ENCODE peak calls at places on chromosomes 11 and 22, in seven cellular contexts. L, O, X, Q, N, B and R are unnamed samples.

GRCh38 chr11:122486793-122487495 is 168.6 kb upstream of the UBASH3B start:
- DNase-seq in L (no peak), O (no peak), X (no peak), Q (no peak), N (no peak), B (no peak), R (no peak)

GRCh38 chr11:14500181-14500651 is 605 bp upstream of the COPB1 start:
- DNase-seq in L (peak; percentile 64), O (peak; percentile 65), X (no peak), Q (peak; percentile 77), N (peak; percentile 48), B (peak; percentile 39), R (peak; percentile 28)

GRCh38 chr11:123069878-123070821 is 8.2 kb upstream of the HSPA8 start:
- DNase-seq in L (no peak), O (no peak), X (no peak), Q (no peak), N (no peak), B (no peak), R (no peak)

GRCh38 chr22:41417622-41418390 is 28.8 kb downstream of the TOB2 start:
- DNase-seq in L (peak; percentile 90), O (peak; percentile 46), X (no peak), Q (peak; percentile 98), N (no peak), B (no peak), R (no peak)

GRCh38 chr11:133082851-133083488 is 449.3 kb downstream of the OPCML start:
- DNase-seq in L (peak; percentile 80), O (peak; percentile 65), X (peak; percentile 62), Q (peak; percentile 85), N (peak; percentile 90), B (no peak), R (peak; percentile 23)

GRCh38 chr22:46826438-46826837 is 64.0 kb downstream of the TBC1D22A start:
- DNase-seq in L (no peak), O (no peak), X (no peak), Q (peak; percentile 63), N (no peak), B (no peak), R (no peak)

GRCh38 chr11:120220747-120221037 is 9.9 kb downstream of the OAF start:
- DNase-seq in L (no peak), O (peak; percentile 28), X (no peak), Q (no peak), N (no peak), B (no peak), R (no peak)

GRCh38 chr22:19822301-19823117 is 32.2 kb downstream of the GNB1L start:
- DNase-seq in L (peak; percentile 44), O (no peak), X (no peak), Q (peak; percentile 23), N (no peak), B (no peak), R (no peak)

GRCh38 chr11:110919241-110919893 is 207.1 kb upstream of the ARHGAP20 start:
- DNase-seq in L (no peak), O (no peak), X (no peak), Q (no peak), N (no peak), B (no peak), R (peak; percentile 21)

GRCh38 chr11:123308077-123308476 is 113.0 kb upstream of the CLMP start:
- DNase-seq in L (no peak), O (peak; percentile 4), X (peak; percentile 70), Q (no peak), N (peak; percentile 48), B (no peak), R (no peak)

GRCh38 chr11:65432686-65433582 is 10.3 kb downstream of the NEAT1 start:
- DNase-seq in L (no peak), O (peak; percentile 56), X (no peak), Q (no peak), N (no peak), B (peak; percentile 22), R (no peak)

GRCh38 chr11:125289419-125290088 is 125.0 kb downstream of the PKNOX2 start:
- DNase-seq in L (no peak), O (peak; percentile 7), X (peak; percentile 42), Q (no peak), N (no peak), B (no peak), R (no peak)

GRCh38 chr11:104830080-104830479 is 68.2 kb downstream of the CASP12 start:
- DNase-seq in L (no peak), O (peak; percentile 50), X (no peak), Q (no peak), N (peak; percentile 21), B (peak; percentile 38), R (peak; percentile 5)

GRCh38 chr11:76641905-76642304 is 28.6 kb downstream of the LRRC32 start:
- DNase-seq in L (peak; percentile 1), O (no peak), X (no peak), Q (no peak), N (no peak), B (no peak), R (no peak)

GRCh38 chr11:120956710-120957500 is 67.0 kb upstream of the TBCEL start:
- DNase-seq in L (no peak), O (no peak), X (no peak), Q (no peak), N (no peak), B (no peak), R (no peak)

GRCh38 chr22:23119492-23120414 is 22.0 kb downstream of the RSPH14 start:
- DNase-seq in L (no peak), O (no peak), X (no peak), Q (no peak), N (no peak), B (no peak), R (no peak)

GRCh38 chr11:129457321-129457720 is 81.7 kb downstream of the BARX2 start:
- DNase-seq in L (no peak), O (no peak), X (no peak), Q (no peak), N (no peak), B (no peak), R (no peak)

GRCh38 chr11:77530879-77531278 is 57.0 kb upstream of the PAK1 start:
- DNase-seq in L (no peak), O (no peak), X (no peak), Q (no peak), N (no peak), B (no peak), R (no peak)